ENCODE peak calls at places on chromosomes 6 and 20, in five cellular contexts. O, J, P, S and Z are unnamed samples.

GRCh38 chr6:153031335-153031955 is 28.9 kb upstream of the MTRF1L start:
- DNase-seq in O (no peak), J (peak), P (no peak), S (no peak), Z (peak)

GRCh38 chr20:18267815-18268214 is 20.5 kb upstream of the ZNF133 start:
- DNase-seq in O (no peak), J (no peak), P (no peak), S (no peak), Z (no peak)

GRCh38 chr6:142014515-142014914 is 118.2 kb upstream of the GJE1 start:
- DNase-seq in O (no peak), J (peak), P (no peak), S (no peak), Z (no peak)

GRCh38 chr6:110944681-110945151 is 13.8 kb upstream of the GTF3C6 start:
- DNase-seq in O (no peak), J (peak), P (no peak), S (no peak), Z (no peak)

GRCh38 chr6:142925575-142926110 is 19.3 kb downstream of the HIVEP2 start:
- DNase-seq in O (no peak), J (peak), P (no peak), S (peak), Z (no peak)

GRCh38 chr6:156897907-156898531 is 120.8 kb downstream of the ARID1B start:
- DNase-seq in O (no peak), J (no peak), P (no peak), S (no peak), Z (no peak)

GRCh38 chr6:21856844-21857243 is 263.3 kb downstream of the SOX4 start:
- DNase-seq in O (no peak), J (peak), P (no peak), S (no peak), Z (no peak)

GRCh38 chr6:21258665-21259064 is 334.9 kb upstream of the SOX4 start:
- DNase-seq in O (no peak), J (no peak), P (no peak), S (no peak), Z (no peak)

GRCh38 chr6:138543648-138544047 is 44.4 kb upstream of the NHSL1 start:
- DNase-seq in O (no peak), J (no peak), P (no peak), S (no peak), Z (no peak)

GRCh38 chr20:61185841-61186601 is 66.0 kb upstream of the CDH4 start:
- DNase-seq in O (no peak), J (peak), P (no peak), S (peak), Z (no peak)

GRCh38 chr20:25496968-25497401 is 88.3 kb downstream of the NINL start:
- DNase-seq in O (no peak), J (no peak), P (no peak), S (no peak), Z (peak)

GRCh38 chr20:44644384-44645131 is 6.9 kb downstream of the ADA start:
- DNase-seq in O (no peak), J (no peak), P (no peak), S (no peak), Z (no peak)

GRCh38 chr6:109644131-109644530 is 46.9 kb downstream of the AK9 start:
- DNase-seq in O (no peak), J (peak), P (no peak), S (no peak), Z (no peak)

GRCh38 chr20:59005523-59006166 is 1.4 kb downstream of the CTSZ start:
- DNase-seq in O (no peak), J (no peak), P (no peak), S (no peak), Z (no peak)

GRCh38 chr6:37025621-37026466 is 20.4 kb downstream of the FGD2 start:
- DNase-seq in O (peak), J (no peak), P (no peak), S (no peak), Z (no peak)

GRCh38 chr6:52514514-52514913 is 62.3 kb downstream of the TRAM2 start:
- DNase-seq in O (peak), J (peak), P (no peak), S (peak), Z (no peak)

GRCh38 chr6:161137839-161138544 is 135.9 kb downstream of the AGPAT4 start:
- DNase-seq in O (no peak), J (no peak), P (no peak), S (no peak), Z (no peak)

GRCh38 chr6:148518371-148519156 is 175.9 kb downstream of the SASH1 start:
- DNase-seq in O (no peak), J (no peak), P (no peak), S (no peak), Z (no peak)

GRCh38 chr6:157068691-157069228 is 254.6 kb downstream of the TMEM242 start:
- DNase-seq in O (no peak), J (peak), P (no peak), S (no peak), Z (no peak)

GRCh38 chr6:54097753-54098152 is 13.5 kb upstream of the MLIP start:
- DNase-seq in O (no peak), J (no peak), P (no peak), S (no peak), Z (no peak)

GRCh38 chr20:34999021-34999451 is 43.4 kb downstream of the MYH7B start:
- DNase-seq in O (no peak), J (no peak), P (no peak), S (no peak), Z (no peak)

GRCh38 chr6:89148016-89148750 is 2.3 kb downstream of the PM20D2 start:
- DNase-seq in O (no peak), J (peak), P (no peak), S (no peak), Z (peak)

GRCh38 chr6:109060585-109060984 is 34.1 kb downstream of the SESN1 start:
- DNase-seq in O (no peak), J (peak), P (no peak), S (no peak), Z (no peak)

GRCh38 chr6:109102762-109103161 is 7.5 kb downstream of the CEP57L1 start:
- DNase-seq in O (no peak), J (no peak), P (no peak), S (no peak), Z (no peak)

GRCh38 chr20:39800548-39800947 is 838.4 kb downstream of the DHX35 start:
- DNase-seq in O (no peak), J (peak), P (no peak), S (no peak), Z (no peak)

GRCh38 chr6:33702345-33702977 is 9.0 kb downstream of the UQCC2 start:
- DNase-seq in O (no peak), J (peak), P (peak), S (peak), Z (peak)

GRCh38 chr20:41161886-41162285 is 24.5 kb downstream of the PLCG1 start:
- DNase-seq in O (no peak), J (no peak), P (no peak), S (no peak), Z (no peak)

GRCh38 chr20:34037121-34037520 is 43.4 kb downstream of the RALY start:
- DNase-seq in O (no peak), J (peak), P (no peak), S (no peak), Z (no peak)

GRCh38 chr20:4011226-4011975 is 4.0 kb downstream of the RNF24 start:
- DNase-seq in O (no peak), J (peak), P (no peak), S (no peak), Z (no peak)

GRCh38 chr6:43277643-43278523 is 20.2 kb upstream of the SLC22A7 start:
- DNase-seq in O (no peak), J (no peak), P (peak), S (peak), Z (no peak)

GRCh38 chr20:61850926-61851900 is 214.5 kb downstream of the TAF4 start:
- DNase-seq in O (no peak), J (no peak), P (peak), S (no peak), Z (no peak)

DNA sequence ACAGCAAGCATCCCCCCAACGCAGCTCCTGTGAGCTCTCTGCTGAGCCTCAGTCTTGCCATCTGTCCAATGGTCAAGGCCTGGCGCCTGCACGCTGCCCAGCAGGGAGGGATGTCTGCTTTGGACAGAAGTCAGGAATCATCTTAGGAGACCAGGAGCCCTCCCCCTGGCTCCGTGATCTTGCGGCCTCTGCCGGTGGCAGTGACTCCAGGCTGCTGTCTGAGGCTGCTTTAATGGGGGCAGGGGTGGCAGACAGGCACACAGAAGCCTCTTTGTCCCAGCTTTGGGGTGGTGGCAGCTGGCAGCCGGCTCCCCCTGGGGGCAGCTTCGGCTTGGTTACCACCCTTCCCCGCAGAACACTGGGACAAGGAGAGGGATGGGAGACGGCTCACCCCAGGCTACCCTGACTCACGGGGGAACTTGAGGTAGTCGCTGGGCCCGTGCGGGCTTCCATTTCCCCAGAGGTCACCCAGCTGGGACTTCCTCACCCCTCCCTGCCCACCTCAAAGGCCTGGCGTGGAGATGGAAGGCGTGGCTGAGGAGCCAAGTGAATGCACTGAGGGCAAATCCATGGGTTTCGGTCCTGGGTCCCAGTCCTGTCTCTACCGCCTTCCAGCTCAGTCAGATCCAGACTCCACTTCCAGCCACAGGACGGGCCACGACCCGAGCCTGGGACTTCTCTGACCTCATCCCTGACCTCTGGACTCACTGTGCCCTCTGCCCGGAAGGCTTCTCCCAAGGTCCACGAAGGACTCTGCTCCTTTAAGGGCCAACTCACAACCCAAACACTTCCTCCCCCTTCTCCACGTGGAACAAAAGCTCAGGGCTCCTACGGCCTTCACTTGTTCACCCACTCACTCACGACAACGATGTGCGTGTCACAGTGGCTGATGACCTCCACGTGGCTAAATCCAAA is 14.8 kb downstream of the PEDS1 start:
- DNase-seq in O (no peak), J (peak), P (no peak), S (no peak), Z (no peak)
- TF ChIP-seq CTCF in O (no peak), J (peak), P (peak), S (no peak), Z (peak)

GRCh38 chr6:12748411-12748810 is 31.8 kb downstream of the PHACTR1 start:
- DNase-seq in O (no peak), J (no peak), P (no peak), S (no peak), Z (no peak)
- H3K4me3 ChIP-seq in O (no peak), J (no peak), P (no peak), S (no peak), Z (no peak)

GRCh38 chr20:46701057-46701456 is 8.4 kb upstream of the SLC2A10 start:
- DNase-seq in O (no peak), J (no peak), P (no peak), S (no peak), Z (no peak)

GRCh38 chr20:46700481-46700880 is 9.0 kb upstream of the SLC2A10 start:
- DNase-seq in O (no peak), J (no peak), P (no peak), S (no peak), Z (no peak)

GRCh38 chr20:46701556-46701955 is 7.9 kb upstream of the SLC2A10 start:
- DNase-seq in O (no peak), J (peak), P (no peak), S (no peak), Z (no peak)

GRCh38 chr20:46698788-46699187 is 9.5 kb upstream of the TP53RK start:
- DNase-seq in O (no peak), J (peak), P (no peak), S (no peak), Z (no peak)

DNA sequence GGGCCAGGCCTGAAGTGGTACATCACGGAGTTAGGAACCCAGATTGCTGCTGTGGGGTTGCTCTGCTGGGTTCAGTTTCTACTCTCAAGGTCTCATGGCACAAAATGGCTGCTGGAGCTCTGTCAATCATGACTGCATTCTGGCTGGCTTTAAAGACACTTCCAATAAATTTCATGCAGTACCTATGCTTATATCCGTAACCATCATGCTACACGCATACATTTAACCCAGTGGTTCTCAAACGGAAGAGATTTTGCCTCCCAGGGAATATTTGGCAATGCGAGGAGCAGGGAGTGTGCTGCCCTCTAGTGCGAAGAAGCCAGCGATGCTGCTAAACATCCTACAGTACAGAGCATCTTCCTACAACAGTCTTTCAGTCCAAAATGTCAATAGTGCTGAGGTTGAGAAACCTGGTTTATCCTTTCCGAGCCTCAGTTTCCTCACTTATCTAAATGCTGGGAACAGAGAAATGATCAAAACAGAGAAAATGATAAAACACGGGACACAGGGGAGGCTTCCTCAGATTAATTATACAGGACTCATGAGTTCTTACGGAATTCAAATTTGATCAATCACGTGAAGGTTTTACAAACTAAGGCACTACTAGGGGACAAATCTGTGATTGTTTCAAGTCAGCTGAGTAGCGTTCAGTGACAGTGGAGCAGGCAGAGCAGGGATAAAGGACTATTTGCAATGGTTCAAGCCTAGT is 9.6 kb upstream of the SLC2A10 start:
- DNase-seq in O (no peak), J (peak), P (no peak), S (peak), Z (no peak)
- TF ChIP-seq CTCF in O (no peak), J (peak), P (peak), S (peak), Z (peak)

DNA sequence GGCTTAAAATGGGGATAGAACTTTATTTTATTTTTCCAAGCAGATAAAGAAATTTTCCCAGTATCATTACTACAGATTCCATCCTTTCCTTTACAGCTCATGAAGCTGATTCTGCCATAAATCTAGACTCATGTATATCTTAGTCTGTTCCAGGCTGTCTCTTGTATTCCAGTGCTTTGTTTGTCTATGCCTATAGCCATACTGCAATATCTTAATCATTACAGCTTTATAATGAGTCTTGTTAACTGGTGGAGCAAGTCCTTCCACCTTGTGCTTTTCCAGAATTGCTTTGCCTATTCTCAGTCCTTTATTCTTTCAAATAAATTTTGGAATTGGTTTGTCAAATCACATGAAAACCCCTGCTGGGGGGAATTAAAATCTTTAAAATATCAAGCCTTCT is 99.2 kb downstream of the MAP3K5 start:
- DNase-seq in O (no peak), J (no peak), P (no peak), S (no peak), Z (no peak)
- H3K4me3 ChIP-seq in O (no peak), J (no peak), P (no peak), S (no peak), Z (no peak)